ENCODE peak calls at places on chromosomes 5 and 9, in six cellular contexts. M, P, E, C, H and G are unnamed samples.

GRCh38 chr5:54902817-54903473 is 82.4 kb downstream of the ESM1 start:
- DNase-seq in M (no peak), P (no peak), E (peak), C (no peak), H (peak), G (no peak)

GRCh38 chr5:21919417-21920022 is 933.6 kb downstream of the CDH12 start:
- DNase-seq in M (peak), P (peak), E (no peak), C (no peak), H (peak), G (peak)

GRCh38 chr9:135851748-135852147 is 55.6 kb downstream of the CAMSAP1 start:
- DNase-seq in M (no peak), P (no peak), E (no peak), C (no peak), H (no peak), G (no peak)

GRCh38 chr9:127519301-127520166 is 68.2 kb downstream of the LRSAM1 start:
- DNase-seq in M (no peak), P (peak), E (no peak), C (no peak), H (peak), G (no peak)

GRCh38 chr5:96329294-96329693 is 103.8 kb downstream of the PCSK1 start:
- DNase-seq in M (no peak), P (no peak), E (no peak), C (no peak), H (no peak), G (no peak)

GRCh38 chr5:96743065-96743768 is 64.5 kb downstream of the ERAP1 start:
- DNase-seq in M (no peak), P (peak), E (no peak), C (no peak), H (peak), G (no peak)

GRCh38 chr9:70013598-70014196 is 30.0 kb upstream of the MAMDC2 start:
- DNase-seq in M (peak), P (peak), E (no peak), C (no peak), H (peak), G (no peak)

GRCh38 chr5:73307645-73308346 is 134.8 kb downstream of the TMEM174 start:
- DNase-seq in M (no peak), P (no peak), E (no peak), C (no peak), H (no peak), G (no peak)